ENCODE peak calls at places on chromosomes 7 and 10, in eight cellular contexts. L is HTR-8/SVneo, H is hypothalamus, Z is NCI-H1105 treated with DMSO at 0.1 percent for 48 hours, T is HepG2, J is left kidney, N is progenitor cell of endocrine pancreas, A is fibroblast of lung. G is an unnamed sample.

GRCh38 chr10:13890617-13891541 is 304.1 kb downstream of the PRPF18 start:
- DNase-seq in L (peak; percentile 21), Z (no peak), N (no peak), T (no peak), H (peak; percentile 44), J (peak; percentile 69), A (peak; percentile 63), G (peak; percentile 51)

GRCh38 chr10:79310911-79311573 is 36.2 kb upstream of the PPIF start:
- DNase-seq in J (peak; percentile 38), H (no peak), A (no peak), T (no peak), Z (no peak), L (no peak), N (no peak), G (no peak)

GRCh38 chr7:2564970-2565546 is 6.3 kb downstream of the IQCE start:
- DNase-seq in Z (no peak), L (no peak), N (no peak), J (no peak), T (no peak), A (peak; percentile 52), H (no peak), G (no peak)

GRCh38 chr7:82726038-82726800 is 282.6 kb upstream of the CACNA2D1 start:
- DNase-seq in H (no peak), N (no peak), J (no peak), Z (peak; percentile 19), L (no peak), A (peak; percentile 17), T (no peak), G (no peak)

GRCh38 chr10:30581779-30582380 is 47.7 kb downstream of the LYZL2 start:
- DNase-seq in L (peak; percentile 71), Z (peak; percentile 2), A (peak; percentile 67), J (peak; percentile 76), H (no peak), N (no peak), T (peak; percentile 51), G (peak; percentile 61)

GRCh38 chr10:63720072-63720537 is 198.9 kb downstream of the REEP3 start:
- DNase-seq in T (peak; percentile 48), N (no peak), H (peak; percentile 5), A (peak; percentile 64), L (peak; percentile 27), Z (peak; percentile 75), J (peak; percentile 78), G (peak; percentile 63)

GRCh38 chr10:117782276-117782675 is 239.7 kb downstream of the EMX2 start:
- DNase-seq in Z (no peak), J (no peak), A (no peak), T (no peak), L (no peak), H (no peak), N (no peak), G (no peak)

GRCh38 chr10:30562787-30563186 is 66.8 kb downstream of the LYZL2 start:
- DNase-seq in N (no peak), L (no peak), T (no peak), J (no peak), H (no peak), A (no peak), Z (no peak), G (peak; percentile 14)

G was measured in fibroblast of mammary gland.